ENCODE peak calls at places on chromosome 2, in nine cellular contexts. One of them, this sample, is unnamed.

GRCh38 chr2:20218331-20219320 is 6.3 kb downstream of the SDC1 start:
- DNase-seq in HCT116: no peak
- DNase-seq in CD8-positive, alpha-beta memory T cell: peak; percentile 33
- DNase-seq in HT1080: no peak
- DNase-seq in AML-193: no peak
- DNase-seq in fibroblast of lung: no peak
- DNase-seq in amniotic stem cell: no peak
- DNase-seq in dermis microvascular lymphatic vessel endothelial cell: no peak
- DNase-seq in bronchial epithelial cell: peak; percentile 50
- DNase-seq in this sample: peak; percentile 70

GRCh38 chr2:214604861-214605260 is 194.0 kb downstream of the VWC2L start:
- DNase-seq in HCT116: no peak
- DNase-seq in CD8-positive, alpha-beta memory T cell: no peak
- DNase-seq in HT1080: no peak
- DNase-seq in AML-193: no peak
- DNase-seq in fibroblast of lung: no peak
- DNase-seq in amniotic stem cell: no peak
- DNase-seq in dermis microvascular lymphatic vessel endothelial cell: no peak
- DNase-seq in bronchial epithelial cell: no peak
- DNase-seq in this sample: no peak

GRCh38 chr2:133362061-133362476 is 206.2 kb downstream of the NCKAP5 start:
- DNase-seq in HCT116: no peak
- DNase-seq in CD8-positive, alpha-beta memory T cell: no peak
- DNase-seq in HT1080: peak; percentile 61
- DNase-seq in AML-193: no peak
- DNase-seq in fibroblast of lung: peak; percentile 75
- DNase-seq in amniotic stem cell: no peak
- DNase-seq in dermis microvascular lymphatic vessel endothelial cell: no peak
- DNase-seq in bronchial epithelial cell: peak; percentile 67
- DNase-seq in this sample: peak; percentile 66

GRCh38 chr2:28821295-28821958 is 10.8 kb downstream of the SPDYA start:
- DNase-seq in HCT116: peak; percentile 72
- DNase-seq in CD8-positive, alpha-beta memory T cell: peak; percentile 64
- DNase-seq in HT1080: peak; percentile 74
- DNase-seq in AML-193: peak; percentile 57
- DNase-seq in fibroblast of lung: peak; percentile 71
- DNase-seq in amniotic stem cell: no peak
- DNase-seq in dermis microvascular lymphatic vessel endothelial cell: peak; percentile 64
- DNase-seq in bronchial epithelial cell: peak; percentile 72
- DNase-seq in this sample: peak; percentile 74

GRCh38 chr2:241323777-241324176 is 8.1 kb downstream of the SEPTIN2 start:
- DNase-seq in HCT116: no peak
- DNase-seq in CD8-positive, alpha-beta memory T cell: no peak
- DNase-seq in HT1080: no peak
- DNase-seq in AML-193: no peak
- DNase-seq in fibroblast of lung: no peak
- DNase-seq in amniotic stem cell: no peak
- DNase-seq in dermis microvascular lymphatic vessel endothelial cell: no peak
- DNase-seq in bronchial epithelial cell: no peak
- DNase-seq in this sample: no peak

GRCh38 chr2:21486445-21486844 is 362.7 kb downstream of the TDRD15 start:
- DNase-seq in HCT116: no peak
- DNase-seq in CD8-positive, alpha-beta memory T cell: no peak
- DNase-seq in HT1080: no peak
- DNase-seq in AML-193: no peak
- DNase-seq in fibroblast of lung: no peak
- DNase-seq in amniotic stem cell: no peak
- DNase-seq in dermis microvascular lymphatic vessel endothelial cell: no peak
- DNase-seq in bronchial epithelial cell: no peak
- DNase-seq in this sample: no peak

GRCh38 chr2:175922160-175922559 is 79.9 kb downstream of the LNPK start:
- DNase-seq in HCT116: no peak
- DNase-seq in CD8-positive, alpha-beta memory T cell: no peak
- DNase-seq in HT1080: no peak
- DNase-seq in AML-193: no peak
- DNase-seq in fibroblast of lung: no peak
- DNase-seq in amniotic stem cell: no peak
- DNase-seq in dermis microvascular lymphatic vessel endothelial cell: no peak
- DNase-seq in bronchial epithelial cell: no peak
- DNase-seq in this sample: no peak

GRCh38 chr2:68746408-68746807 is 11.8 kb downstream of the ARHGAP25 start:
- DNase-seq in HCT116: no peak
- DNase-seq in CD8-positive, alpha-beta memory T cell: no peak
- DNase-seq in HT1080: no peak
- DNase-seq in AML-193: no peak
- DNase-seq in fibroblast of lung: no peak
- DNase-seq in amniotic stem cell: no peak
- DNase-seq in dermis microvascular lymphatic vessel endothelial cell: no peak
- DNase-seq in bronchial epithelial cell: no peak
- DNase-seq in this sample: no peak

GRCh38 chr2:102061962-102062795 is 70.4 kb downstream of the IL1R2 start:
- DNase-seq in HCT116: no peak
- DNase-seq in CD8-positive, alpha-beta memory T cell: no peak
- DNase-seq in HT1080: peak; percentile 48
- DNase-seq in AML-193: no peak
- DNase-seq in fibroblast of lung: peak; percentile 84
- DNase-seq in amniotic stem cell: no peak
- DNase-seq in dermis microvascular lymphatic vessel endothelial cell: peak; percentile 15
- DNase-seq in bronchial epithelial cell: peak; percentile 44
- DNase-seq in this sample: no peak

GRCh38 chr2:204529795-204530463 is 15.3 kb upstream of the PARD3B start:
- DNase-seq in HCT116: no peak
- DNase-seq in CD8-positive, alpha-beta memory T cell: no peak
- DNase-seq in HT1080: no peak
- DNase-seq in AML-193: no peak
- DNase-seq in fibroblast of lung: no peak
- DNase-seq in amniotic stem cell: no peak
- DNase-seq in dermis microvascular lymphatic vessel endothelial cell: no peak
- DNase-seq in bronchial epithelial cell: no peak
- DNase-seq in this sample: no peak

GRCh38 chr2:128623776-128624424 is 305.2 kb upstream of the HS6ST1 start:
- DNase-seq in HCT116: no peak
- DNase-seq in CD8-positive, alpha-beta memory T cell: no peak
- DNase-seq in HT1080: peak; percentile 68
- DNase-seq in AML-193: no peak
- DNase-seq in fibroblast of lung: peak; percentile 95
- DNase-seq in amniotic stem cell: peak; percentile 63
- DNase-seq in dermis microvascular lymphatic vessel endothelial cell: no peak
- DNase-seq in bronchial epithelial cell: peak; percentile 39
- DNase-seq in this sample: no peak

This sample was measured in epithelial cell of esophagus.